ENCODE peak calls at places on chromosomes 6 and 20, in ten cellular contexts. Q is upper lobe of right lung; D is GM23248; J is CD8-positive, alpha-beta T cell; U is tibial artery; L is A549; K is lung; N is breast epithelium; T is HCT116; Y is heart right ventricle. E is an unnamed sample.

GRCh38 chr6:44925100-44925739 is 402.9 kb upstream of the RUNX2 start:
- DNase-seq in D (peak), L (peak), Q (no peak), J (no peak), Y (no peak), T (no peak), K (no peak), N (no peak), U (no peak), E (no peak)

GRCh38 chr20:21571841-21572690 is 58.2 kb upstream of the NKX2-2 start:
- DNase-seq in Q (no peak), D (peak), L (no peak), U (no peak), N (no peak), Y (no peak), K (no peak), T (no peak), J (no peak), E (no peak)

GRCh38 chr6:54198134-54198533 is 86.9 kb downstream of the MLIP start:
- DNase-seq in Q (no peak), N (no peak), U (no peak), D (no peak), K (no peak), T (no peak), L (no peak), Y (no peak), J (no peak), E (no peak)

GRCh38 chr6:118709859-118710350 is 58.5 kb upstream of the CEP85L start:
- DNase-seq in K (peak), N (no peak), Q (no peak), L (peak), U (no peak), Y (no peak), T (no peak), J (peak), D (peak), E (no peak)

GRCh38 chr6:168116975-168117899 is 38.2 kb upstream of the FRMD1 start:
- DNase-seq in L (no peak), T (no peak), U (peak), Q (no peak), K (no peak), N (peak), Y (no peak), D (no peak), J (no peak), E (no peak)

GRCh38 chr6:97669191-97669651 is 386.2 kb upstream of the MMS22L start:
- DNase-seq in L (no peak), J (no peak), N (no peak), T (no peak), Y (peak), U (no peak), K (no peak), D (peak), Q (no peak), E (peak)

GRCh38 chr6:42896178-42896719 is 16.8 kb downstream of the RPL7L1 start:
- DNase-seq in K (no peak), J (no peak), T (no peak), L (no peak), N (no peak), D (no peak), Q (no peak), U (no peak), Y (no peak), E (no peak)

GRCh38 chr20:576156-576555 is 32.6 kb upstream of the CSNK2A1 start:
- DNase-seq in Q (no peak), K (no peak), J (no peak), N (no peak), T (no peak), D (no peak), U (no peak), L (no peak), Y (no peak), E (no peak)

GRCh38 chr20:5215592-5216304 is 88.9 kb downstream of the CDS2 start:
- DNase-seq in K (no peak), J (no peak), Q (no peak), N (no peak), Y (no peak), T (no peak), D (peak), L (no peak), U (no peak), E (no peak)

GRCh38 chr6:44131880-44132279 is 4.5 kb downstream of the TMEM63B start:
- DNase-seq in T (no peak), Q (no peak), N (no peak), L (no peak), Y (no peak), K (no peak), D (no peak), J (no peak), U (no peak), E (no peak)

GRCh38 chr6:33746651-33747100 is at the start of gene IP6K3:
- DNase-seq in T (no peak), Q (no peak), K (no peak), D (no peak), J (no peak), Y (peak), U (no peak), L (no peak), N (no peak), E (peak)

GRCh38 chr6:30862156-30862875 is 22.0 kb upstream of the DDR1 start:
- DNase-seq in U (no peak), N (no peak), Q (no peak), K (no peak), L (no peak), J (no peak), D (no peak), T (no peak), Y (no peak), E (no peak)

GRCh38 chr6:123089223-123089622 is 93.2 kb downstream of the CLVS2 start:
- DNase-seq in J (no peak), N (no peak), Q (no peak), K (no peak), Y (no peak), T (no peak), L (no peak), U (no peak), D (no peak), E (no peak)

GRCh38 chr6:77474286-77474956 is 11.1 kb upstream of the HTR1B start:
- DNase-seq in N (no peak), Y (no peak), L (no peak), U (no peak), K (no peak), Q (no peak), T (no peak), J (no peak), D (no peak), E (no peak)

GRCh38 chr6:165774903-165775608 is 112.0 kb upstream of the PDE10A start:
- DNase-seq in Q (no peak), L (no peak), D (no peak), N (no peak), K (peak), U (no peak), T (no peak), Y (peak), J (no peak), E (no peak)

GRCh38 chr6:166861961-166862286 is 94.4 kb downstream of the RNASET2 start:
- DNase-seq in D (no peak), U (no peak), N (no peak), K (no peak), L (no peak), Q (no peak), T (no peak), Y (no peak), J (no peak), E (no peak)

DNA sequence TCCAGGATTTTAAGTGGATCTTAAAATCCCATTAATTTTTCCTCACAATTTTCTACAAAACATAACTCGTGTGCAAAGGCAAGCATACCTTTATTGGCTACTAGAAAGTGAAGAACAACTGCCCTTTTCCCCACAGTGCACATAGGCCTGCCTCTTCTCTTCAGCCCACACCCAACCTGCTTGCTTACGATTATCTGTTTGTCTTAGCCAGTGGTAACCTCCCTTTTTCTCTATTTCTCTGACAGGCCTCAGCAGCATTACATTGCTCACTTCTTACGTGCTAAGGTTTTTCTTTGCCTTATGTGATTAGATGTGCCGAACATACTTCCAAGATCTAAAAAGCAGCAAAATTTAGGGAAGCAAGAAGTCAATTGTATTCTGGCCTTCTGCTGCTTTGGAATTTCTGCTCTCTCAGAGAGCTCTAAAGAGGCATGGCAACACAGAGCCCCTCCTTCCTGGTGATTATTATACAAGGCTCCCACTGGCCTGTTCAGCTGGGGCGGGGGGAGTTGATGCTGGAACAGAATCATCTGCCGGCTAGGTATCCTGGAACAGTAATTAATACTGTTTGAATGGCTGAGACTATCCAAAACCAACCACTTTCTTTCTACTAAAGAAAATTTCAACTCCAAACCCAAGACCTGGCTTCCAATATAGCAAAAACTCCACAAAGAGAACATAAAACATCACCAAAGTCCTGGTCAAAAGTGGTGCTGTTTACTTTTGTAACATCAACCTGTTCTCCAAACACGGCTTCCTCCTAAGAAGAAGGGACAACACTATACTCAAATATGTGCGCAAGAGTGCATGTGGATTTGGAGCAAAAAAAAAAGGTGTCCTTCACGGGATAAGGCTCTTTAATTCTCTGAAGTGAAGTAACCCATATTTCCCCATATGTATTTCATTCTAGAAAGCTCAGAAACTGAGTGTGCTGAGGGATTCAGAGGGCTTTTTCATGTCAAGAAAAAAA is 6.8 kb downstream of the B4GALT5 start:
- DNase-seq in Y (no peak), N (no peak), U (no peak), K (no peak), T (no peak), D (no peak), L (peak), Q (no peak), J (no peak), E (no peak)
- H3K27ac ChIP-seq in Y (no peak), N (peak), U (peak), K (no peak), T (no peak), D (peak), L (peak), Q (peak), J (no peak), E (peak)

DNA sequence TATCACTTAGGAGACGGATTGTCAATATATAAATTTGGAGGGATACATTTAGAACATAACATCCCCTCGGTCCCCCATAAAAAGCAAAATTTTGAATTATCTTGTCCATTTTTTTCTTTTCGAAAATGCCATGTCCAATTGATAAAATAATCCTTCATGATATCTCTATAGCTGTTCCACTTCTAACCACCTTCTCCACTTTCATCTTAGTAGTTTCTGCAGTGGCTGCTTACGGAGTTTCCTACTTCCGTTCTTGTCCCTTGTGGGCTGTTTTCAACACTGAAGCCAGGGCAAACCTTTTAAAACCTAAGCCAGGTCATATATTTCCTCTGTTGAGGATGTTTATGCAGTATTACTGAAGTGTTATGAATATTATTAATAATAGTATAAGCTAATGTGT is 37.9 kb downstream of the KCNQ5 start:
- DNase-seq in Q (no peak), Y (no peak), T (no peak), K (no peak), D (no peak), J (no peak), L (no peak), U (no peak), N (no peak), E (no peak)
- H3K27ac ChIP-seq in Q (no peak), Y (no peak), T (no peak), K (no peak), D (no peak), J (no peak), L (no peak), U (no peak), N (no peak), E (no peak)

DNA sequence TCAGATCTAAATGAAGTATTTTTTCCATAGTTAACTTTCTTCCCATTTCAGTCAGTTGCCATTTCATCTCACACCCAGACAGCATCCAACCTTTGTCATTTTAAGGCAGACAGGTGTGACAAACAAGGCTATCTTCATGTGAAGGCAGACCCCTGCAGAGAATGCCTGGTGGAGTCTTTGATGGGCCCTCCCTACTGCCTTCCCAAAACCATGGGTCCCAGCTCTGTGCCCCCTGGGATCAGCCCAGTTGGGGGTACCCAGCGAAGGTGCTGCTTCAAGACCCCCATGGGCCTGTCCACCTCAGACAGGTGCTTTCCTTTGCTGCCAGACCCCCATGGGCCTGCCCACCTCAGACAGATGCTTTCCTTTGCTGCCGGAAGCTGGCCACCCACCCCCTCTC is 28.3 kb upstream of the ID1 start:
- DNase-seq in Y (no peak), K (no peak), Q (no peak), U (no peak), T (no peak), N (no peak), D (no peak), J (no peak), L (no peak), E (no peak)
- H3K27ac ChIP-seq in Y (no peak), K (no peak), Q (no peak), U (no peak), T (peak), N (no peak), D (no peak), J (no peak), L (peak), E (no peak)

DNA sequence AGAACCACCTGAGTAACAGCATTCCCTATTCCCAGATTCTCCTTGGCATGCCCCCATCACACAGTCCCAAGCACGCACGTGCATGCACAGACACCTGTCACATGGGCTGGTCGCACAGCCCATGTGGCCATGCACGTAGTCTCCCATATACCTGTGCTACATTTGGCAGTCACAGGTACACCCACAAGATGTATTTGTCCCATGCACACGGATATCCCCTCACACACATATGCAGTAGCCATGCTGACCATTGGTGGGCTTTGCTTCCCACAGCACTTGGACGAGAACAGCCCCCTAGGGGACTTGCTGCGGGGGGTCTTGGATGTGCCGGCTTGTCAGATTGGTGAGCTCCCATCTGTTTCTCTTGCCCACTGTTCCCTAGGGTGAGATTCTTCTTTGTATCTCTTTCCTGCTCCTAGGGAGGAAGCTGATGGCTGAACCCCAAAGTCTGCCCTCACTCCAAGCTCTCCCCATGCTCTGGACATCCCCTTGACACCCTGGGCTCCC is 31.9 kb downstream of the PLCG1 start:
- DNase-seq in T (no peak), K (no peak), U (peak), D (no peak), N (peak), Q (peak), J (no peak), L (no peak), Y (no peak), E (no peak)
- H3K27ac ChIP-seq in T (no peak), K (no peak), U (peak), D (peak), N (no peak), Q (no peak), J (no peak), L (no peak), Y (no peak), E (peak)

GRCh38 chr6:109457596-109457996 is 2.0 kb upstream of the MICAL1 start:
- DNase-seq in T (no peak), U (no peak), N (no peak), K (no peak), L (no peak), D (peak), Q (no peak), Y (no peak), J (no peak), E (no peak)

GRCh38 chr6:109455161-109455501 is 441 bp downstream of the MICAL1 start:
- DNase-seq in D (peak), J (peak), Q (no peak), N (no peak), Y (no peak), U (no peak), L (no peak), T (no peak), K (no peak), E (no peak)

GRCh38 chr6:109455502-109456282 is at the start of gene MICAL1:
- DNase-seq in Y (peak), D (peak), Q (peak), T (no peak), U (peak), N (no peak), K (peak), J (peak), L (peak), E (no peak)

GRCh38 chr6:109456710-109457595 is 1.4 kb upstream of the MICAL1 start:
- DNase-seq in L (no peak), J (no peak), N (no peak), D (peak), K (peak), U (peak), Q (no peak), T (no peak), Y (peak), E (no peak)

GRCh38 chr6:109456283-109456583 is 661 bp upstream of the MICAL1 start:
- DNase-seq in K (no peak), N (no peak), T (no peak), D (no peak), Q (no peak), J (no peak), L (no peak), U (no peak), Y (no peak), E (no peak)
- H3K27ac ChIP-seq in K (peak), N (peak), T (peak), D (peak), Q (peak), J (peak), L (peak), U (peak), Y (peak), E (peak)

GRCh38 chr20:64027981-64028685 is 7.8 kb upstream of the C20orf204 start:
- DNase-seq in Y (no peak), J (no peak), U (no peak), N (no peak), T (no peak), Q (no peak), L (no peak), D (no peak), K (no peak), E (no peak)
- H3K27ac ChIP-seq in Y (no peak), J (no peak), U (no peak), N (no peak), T (no peak), Q (no peak), L (no peak), D (no peak), K (no peak), E (no peak)

GRCh38 chr6:23561732-23562131 is 564.3 kb upstream of the NRSN1 start:
- DNase-seq in K (no peak), J (no peak), Y (no peak), N (no peak), L (no peak), Q (no peak), U (no peak), T (no peak), D (no peak), E (no peak)

GRCh38 chr6:23562554-23562953 is 563.5 kb upstream of the NRSN1 start:
- DNase-seq in K (no peak), U (no peak), L (no peak), Q (no peak), D (no peak), J (no peak), Y (no peak), N (no peak), T (no peak), E (no peak)

GRCh38 chr6:23563329-23563728 is 562.7 kb upstream of the NRSN1 start:
- DNase-seq in T (no peak), Q (no peak), J (no peak), N (no peak), D (no peak), L (no peak), Y (no peak), K (no peak), U (no peak), E (no peak)

GRCh38 chr6:23559587-23560343 is 566.2 kb upstream of the NRSN1 start:
- DNase-seq in Y (no peak), T (no peak), N (no peak), D (no peak), L (no peak), U (no peak), K (no peak), Q (no peak), J (no peak), E (no peak)
- H3K27ac ChIP-seq in Y (no peak), T (no peak), N (no peak), D (no peak), L (no peak), U (no peak), K (no peak), Q (no peak), J (no peak), E (no peak)

GRCh38 chr6:41284726-41285125 is 1.8 kb downstream of the TREM1 start:
- DNase-seq in Q (no peak), D (peak), L (no peak), U (no peak), N (no peak), T (no peak), Y (no peak), K (peak), J (no peak), E (no peak)

GRCh38 chr6:41288025-41288777 is 1.7 kb upstream of the TREM1 start:
- DNase-seq in N (no peak), J (no peak), D (peak), L (no peak), U (no peak), Q (no peak), Y (no peak), T (no peak), K (no peak), E (no peak)

GRCh38 chr6:41283597-41283996 is 2.9 kb downstream of the TREM1 start:
- DNase-seq in K (no peak), N (no peak), J (no peak), Q (no peak), D (no peak), U (no peak), Y (no peak), L (no peak), T (no peak), E (no peak)

GRCh38 chr6:41289815-41290214 is 3.3 kb upstream of the TREM1 start:
- DNase-seq in L (no peak), J (no peak), Y (no peak), D (no peak), Q (no peak), N (no peak), T (no peak), K (no peak), U (no peak), E (no peak)

GRCh38 chr6:41286544-41287346 is at the start of gene TREM1:
- DNase-seq in J (no peak), D (peak), U (peak), Q (peak), Y (peak), T (no peak), N (no peak), L (peak), K (peak), E (no peak)
- H3K27ac ChIP-seq in J (no peak), D (peak), U (peak), Q (peak), Y (no peak), T (no peak), N (no peak), L (no peak), K (peak), E (no peak)